ENCODE peak calls at places on chromosomes 3 and 15, in ten cellular contexts. Y, C, O, K, T, I, L, U, D and Q are unnamed samples.

GRCh38 chr15:55599384-55599783 is 11.2 kb upstream of the PYGO1 start:
- DNase-seq in Y (no peak), C (no peak), O (peak), K (no peak), T (no peak), I (no peak), L (no peak), U (no peak), D (no peak), Q (no peak)

GRCh38 chr3:51585871-51586270 is 47.4 kb downstream of the RAD54L2 start:
- DNase-seq in Y (no peak), C (no peak), O (no peak), K (no peak), T (no peak), I (no peak), L (no peak), U (no peak), D (no peak), Q (no peak)

GRCh38 chr3:11826628-11827265 is 19.9 kb downstream of the TAMM41 start:
- DNase-seq in Y (no peak), C (no peak), O (peak), K (no peak), T (no peak), I (no peak), L (no peak), U (no peak), D (no peak), Q (peak)

GRCh38 chr3:57078366-57079220 is 18.1 kb downstream of the SPATA12 start:
- DNase-seq in Y (peak), C (no peak), O (peak), K (no peak), T (peak), I (peak), L (peak), U (peak), D (peak), Q (peak)

GRCh38 chr3:23648326-23648964 is 157.3 kb upstream of the UBE2E1 start:
- DNase-seq in Y (no peak), C (no peak), O (no peak), K (no peak), T (no peak), I (no peak), L (peak), U (no peak), D (no peak), Q (no peak)

GRCh38 chr15:39409876-39410505 is 170.9 kb upstream of the THBS1 start:
- DNase-seq in Y (no peak), C (no peak), O (no peak), K (no peak), T (no peak), I (no peak), L (no peak), U (no peak), D (no peak), Q (no peak)

GRCh38 chr15:58748040-58748786 is 1.3 kb downstream of the ADAM10 start:
- DNase-seq in Y (no peak), C (peak), O (no peak), K (no peak), T (no peak), I (peak), L (no peak), U (no peak), D (no peak), Q (no peak)

GRCh38 chr3:99686955-99687612 is 48.7 kb downstream of the COL8A1 start:
- DNase-seq in Y (no peak), C (no peak), O (peak), K (no peak), T (peak), I (peak), L (peak), U (peak), D (peak), Q (peak)

GRCh38 chr3:193030276-193030675 is 112.6 kb upstream of the MB21D2 start:
- DNase-seq in Y (no peak), C (no peak), O (peak), K (no peak), T (no peak), I (no peak), L (no peak), U (no peak), D (peak), Q (no peak)

GRCh38 chr3:146222204-146223046 is 28.5 kb downstream of the PLSCR4 start:
- DNase-seq in Y (no peak), C (no peak), O (peak), K (no peak), T (no peak), I (no peak), L (peak), U (peak), D (no peak), Q (peak)

GRCh38 chr15:87805117-87805820 is 451.3 kb downstream of the NTRK3 start:
- DNase-seq in Y (no peak), C (no peak), O (no peak), K (no peak), T (no peak), I (no peak), L (no peak), U (no peak), D (no peak), Q (no peak)